ENCODE peak calls at places on chromosomes 13 and 19, in nine cellular contexts. H, T, E, Y, M, B, R, I and V are unnamed samples.

GRCh38 chr19:4409123-4409933 is 6.9 kb downstream of the CHAF1A start:
- DNase-seq in H (no peak), T (no peak), E (no peak), Y (peak), M (no peak), B (peak), R (no peak), I (no peak), V (no peak)

GRCh38 chr19:41325947-41326706 is 16.2 kb downstream of the CCDC97 start:
- DNase-seq in H (peak), T (peak), E (no peak), Y (no peak), M (no peak), B (no peak), R (peak), I (no peak), V (no peak)

GRCh38 chr19:37953125-37953524 is 46.1 kb downstream of the SIPA1L3 start:
- DNase-seq in H (peak), T (no peak), E (no peak), Y (no peak), M (no peak), B (no peak), R (no peak), I (no peak), V (no peak)

GRCh38 chr13:109483369-109483768 is 303.0 kb downstream of the IRS2 start:
- DNase-seq in H (no peak), T (no peak), E (no peak), Y (no peak), M (no peak), B (no peak), R (no peak), I (no peak), V (no peak)

GRCh38 chr13:93304134-93304533 is 77.5 kb downstream of the GPC6 start:
- DNase-seq in H (no peak), T (no peak), E (no peak), Y (no peak), M (no peak), B (no peak), R (no peak), I (no peak), V (no peak)

GRCh38 chr19:39692166-39692565 is 12.1 kb upstream of the LGALS14 start:
- DNase-seq in H (no peak), T (no peak), E (no peak), Y (no peak), M (no peak), B (no peak), R (no peak), I (no peak), V (no peak)

GRCh38 chr13:31697290-31697689 is 42.0 kb upstream of the RXFP2 start:
- DNase-seq in H (peak), T (no peak), E (no peak), Y (no peak), M (no peak), B (no peak), R (peak), I (no peak), V (no peak)

GRCh38 chr19:46847528-46847927 is 3.1 kb downstream of the AP2S1 start:
- DNase-seq in H (no peak), T (peak), E (no peak), Y (no peak), M (no peak), B (no peak), R (no peak), I (no peak), V (no peak)

GRCh38 chr13:29204651-29205050 is 384.5 kb downstream of the MTUS2 start:
- DNase-seq in H (no peak), T (no peak), E (no peak), Y (no peak), M (no peak), B (no peak), R (no peak), I (no peak), V (no peak)

GRCh38 chr19:19873381-19873780 is 7.7 kb downstream of the ZNF253 start:
- DNase-seq in H (peak), T (no peak), E (no peak), Y (no peak), M (no peak), B (no peak), R (peak), I (no peak), V (no peak)

GRCh38 chr19:6238256-6238642 is 41.5 kb downstream of the MLLT1 start:
- DNase-seq in H (peak), T (no peak), E (no peak), Y (no peak), M (no peak), B (no peak), R (peak), I (no peak), V (no peak)

GRCh38 chr13:53238241-53238640 is 209.6 kb downstream of the OLFM4 start:
- DNase-seq in H (no peak), T (no peak), E (no peak), Y (peak), M (no peak), B (peak), R (no peak), I (no peak), V (peak)

GRCh38 chr13:73338389-73338788 is 279.6 kb downstream of the KLF5 start:
- DNase-seq in H (no peak), T (no peak), E (no peak), Y (no peak), M (no peak), B (no peak), R (peak), I (no peak), V (no peak)

GRCh38 chr19:42132851-42133528 is 744 bp upstream of the POU2F2 start:
- DNase-seq in H (no peak), T (peak), E (peak), Y (peak), M (peak), B (peak), R (peak), I (no peak), V (peak)

GRCh38 chr19:33554821-33555220 is 33.2 kb upstream of the PEPD start:
- DNase-seq in H (no peak), T (no peak), E (no peak), Y (no peak), M (no peak), B (no peak), R (no peak), I (no peak), V (no peak)

GRCh38 chr19:52297601-52298358 is 811 bp downstream of the ZNF480 start:
- DNase-seq in H (no peak), T (no peak), E (no peak), Y (no peak), M (no peak), B (no peak), R (no peak), I (no peak), V (peak)

GRCh38 chr19:2413629-2414028 is 13.8 kb downstream of the TIMM13 start:
- DNase-seq in H (no peak), T (no peak), E (no peak), Y (no peak), M (no peak), B (no peak), R (no peak), I (no peak), V (no peak)

GRCh38 chr19:31255174-31255862 is 93.9 kb downstream of the TSHZ3 start:
- DNase-seq in H (no peak), T (no peak), E (no peak), Y (no peak), M (peak), B (no peak), R (no peak), I (no peak), V (no peak)

GRCh38 chr19:49831592-49831991 is 13.5 kb downstream of the MED25 start:
- DNase-seq in H (no peak), T (no peak), E (no peak), Y (no peak), M (no peak), B (no peak), R (no peak), I (no peak), V (no peak)

GRCh38 chr13:98977568-98978270 is at the start of gene DOCK9:
- DNase-seq in H (peak), T (peak), E (peak), Y (peak), M (peak), B (peak), R (peak), I (no peak), V (no peak)

GRCh38 chr13:45928843-45929242 is 77.3 kb upstream of the SIAH3 start:
- DNase-seq in H (peak), T (no peak), E (no peak), Y (no peak), M (no peak), B (no peak), R (peak), I (no peak), V (peak)

GRCh38 chr19:13001502-13002388 is 6.5 kb downstream of the NFIX start:
- DNase-seq in H (peak), T (peak), E (no peak), Y (no peak), M (peak), B (no peak), R (no peak), I (no peak), V (no peak)

GRCh38 chr19:10543420-10544241 is at the start of gene ATG4D:
- DNase-seq in H (no peak), T (peak), E (peak), Y (peak), M (peak), B (peak), R (peak), I (no peak), V (peak)

GRCh38 chr19:2353895-2354592 is 6.0 kb upstream of the TMPRSS9 start:
- DNase-seq in H (no peak), T (no peak), E (no peak), Y (no peak), M (no peak), B (no peak), R (no peak), I (no peak), V (no peak)

GRCh38 chr13:97338571-97338970 is 95.4 kb upstream of the RAP2A start:
- DNase-seq in H (no peak), T (no peak), E (no peak), Y (no peak), M (no peak), B (no peak), R (no peak), I (no peak), V (no peak)

GRCh38 chr13:21739771-21740170 is 68.9 kb downstream of the FGF9 start:
- DNase-seq in H (no peak), T (no peak), E (no peak), Y (no peak), M (no peak), B (no peak), R (no peak), I (no peak), V (no peak)

GRCh38 chr19:7397687-7398086 is 49.0 kb downstream of the ARHGEF18 start:
- DNase-seq in H (peak), T (no peak), E (no peak), Y (no peak), M (no peak), B (no peak), R (peak), I (no peak), V (no peak)

GRCh38 chr19:57769345-57770131 is at the start of gene ZNF586:
- DNase-seq in H (peak), T (peak), E (peak), Y (peak), M (peak), B (peak), R (peak), I (peak), V (peak)

GRCh38 chr13:38530492-38530891 is 156.4 kb upstream of the FREM2 start:
- DNase-seq in H (peak), T (no peak), E (no peak), Y (no peak), M (no peak), B (no peak), R (peak), I (no peak), V (peak)

GRCh38 chr13:91017031-91017668 is 330.3 kb upstream of the MIR17HG start:
- DNase-seq in H (peak), T (no peak), E (peak), Y (peak), M (peak), B (peak), R (peak), I (no peak), V (peak)
- TF ChIP-seq CTCF in H (peak), T (peak), E (peak), Y (peak), M (no peak), B (peak), R (peak), I (peak), V (peak)

DNA sequence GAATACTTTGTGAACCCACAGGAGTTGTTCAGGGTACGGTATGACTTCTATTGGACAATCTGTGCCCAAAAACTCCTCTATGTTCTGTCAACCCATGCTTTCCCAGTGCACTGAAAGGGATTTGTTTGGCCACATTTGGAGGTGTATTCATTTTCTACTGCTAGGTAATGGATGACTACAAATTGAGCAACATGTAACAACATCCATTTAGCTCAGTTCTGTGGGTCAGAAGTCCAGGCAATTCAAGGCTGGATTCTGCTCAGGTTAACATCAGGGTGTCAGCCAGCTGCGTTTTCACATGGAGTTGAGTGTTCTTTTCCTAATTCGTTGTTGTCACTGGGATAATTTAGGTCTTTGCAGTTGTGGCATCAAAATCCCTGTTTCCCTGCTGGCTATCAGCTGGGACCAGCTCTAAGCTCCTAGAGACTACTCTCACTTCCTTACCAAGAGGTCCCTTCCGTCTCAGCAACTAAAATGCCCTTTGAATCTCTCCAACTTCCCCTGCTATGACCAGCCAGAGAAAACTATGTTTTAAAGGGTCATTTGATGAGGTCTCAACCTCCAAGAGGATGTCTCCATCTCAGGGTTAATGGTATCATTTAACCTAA is 25.4 kb downstream of the MIR17HG start:
- DNase-seq in H (no peak), T (no peak), E (no peak), Y (no peak), M (no peak), B (no peak), R (no peak), I (no peak), V (no peak)
- TF ChIP-seq CTCF in H (no peak), T (no peak), E (no peak), Y (no peak), M (no peak), B (no peak), R (no peak), I (no peak), V (no peak)

GRCh38 chr19:15758379-15758778 is 20.6 kb downstream of the OR10H3 start:
- DNase-seq in H (no peak), T (no peak), E (no peak), Y (no peak), M (no peak), B (no peak), R (no peak), I (no peak), V (no peak)

GRCh38 chr19:15759962-15760565 is 22.3 kb downstream of the OR10H3 start:
- DNase-seq in H (no peak), T (no peak), E (no peak), Y (peak), M (no peak), B (no peak), R (no peak), I (no peak), V (no peak)
- TF ChIP-seq CTCF in H (no peak), T (no peak), E (no peak), Y (no peak), M (no peak), B (no peak), R (no peak), I (peak), V (peak)

DNA sequence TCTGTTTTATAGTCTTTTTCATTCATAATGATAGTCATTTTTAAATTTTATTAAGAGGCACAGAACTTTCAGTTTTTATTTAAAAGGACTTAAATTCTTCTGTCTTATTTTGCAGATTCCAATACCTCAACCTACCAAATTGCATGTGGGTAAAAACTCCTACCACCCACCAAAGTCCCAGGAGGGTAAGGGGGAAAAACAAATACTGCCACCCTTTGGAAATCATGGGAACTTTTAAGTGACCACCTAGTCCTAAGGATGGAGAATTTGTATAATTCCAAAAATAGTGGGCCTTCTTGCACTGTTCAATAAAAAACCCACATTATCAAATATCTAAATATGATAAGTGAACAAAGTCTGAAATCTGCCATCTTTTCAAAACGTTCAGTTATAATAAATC is 9.7 kb downstream of the SUPT20H start:
- DNase-seq in H (no peak), T (no peak), E (no peak), Y (no peak), M (no peak), B (no peak), R (no peak), I (no peak), V (no peak)
- TF ChIP-seq CTCF in H (no peak), T (no peak), E (peak), Y (peak), M (no peak), B (peak), R (peak), I (no peak), V (peak)

DNA sequence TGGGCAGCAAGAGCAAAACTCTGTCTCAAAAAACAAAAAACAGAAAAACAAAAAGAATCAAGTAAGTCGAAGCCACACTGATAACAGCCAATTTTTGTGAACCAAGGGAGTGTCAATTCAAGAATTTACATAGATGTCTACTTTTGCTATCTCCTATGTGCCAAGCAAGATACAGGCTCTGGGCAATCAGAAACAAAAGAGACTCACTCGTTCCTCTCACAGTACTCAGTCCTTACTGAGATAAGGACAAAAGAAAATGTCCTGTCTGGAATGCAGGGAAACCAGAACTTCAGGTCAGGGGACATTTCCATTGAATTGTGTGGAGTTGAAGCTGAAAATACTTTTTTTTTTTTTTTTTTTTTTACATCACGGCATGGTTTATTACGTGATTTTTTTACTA is 53.0 kb downstream of the NLRP12 start:
- DNase-seq in H (no peak), T (no peak), E (peak), Y (no peak), M (no peak), B (peak), R (no peak), I (no peak), V (no peak)
- TF ChIP-seq CTCF in H (no peak), T (no peak), E (no peak), Y (no peak), M (no peak), B (no peak), R (no peak), I (no peak), V (no peak)

GRCh38 chr19:29120471-29120870 is 92.5 kb downstream of the UQCRFS1 start:
- DNase-seq in H (no peak), T (no peak), E (no peak), Y (no peak), M (no peak), B (no peak), R (no peak), I (no peak), V (no peak)

GRCh38 chr19:29118384-29118783 is 94.6 kb downstream of the UQCRFS1 start:
- DNase-seq in H (no peak), T (no peak), E (no peak), Y (no peak), M (no peak), B (no peak), R (no peak), I (no peak), V (no peak)

GRCh38 chr19:29119582-29119981 is 93.4 kb downstream of the UQCRFS1 start:
- DNase-seq in H (no peak), T (no peak), E (peak), Y (peak), M (no peak), B (peak), R (no peak), I (no peak), V (no peak)

GRCh38 chr19:29122185-29122584 is 90.8 kb downstream of the UQCRFS1 start:
- DNase-seq in H (no peak), T (no peak), E (no peak), Y (no peak), M (no peak), B (no peak), R (no peak), I (no peak), V (no peak)

GRCh38 chr19:29121684-29122083 is 91.3 kb downstream of the UQCRFS1 start:
- DNase-seq in H (no peak), T (no peak), E (no peak), Y (peak), M (no peak), B (peak), R (no peak), I (no peak), V (no peak)
- TF ChIP-seq CTCF in H (no peak), T (no peak), E (peak), Y (peak), M (no peak), B (peak), R (peak), I (peak), V (no peak)

GRCh38 chr19:588093-588742 is 1.5 kb upstream of the HCN2 start:
- DNase-seq in H (no peak), T (peak), E (peak), Y (peak), M (peak), B (peak), R (peak), I (no peak), V (peak)
- TF ChIP-seq CTCF in H (no peak), T (peak), E (peak), Y (peak), M (no peak), B (peak), R (peak), I (peak), V (peak)

DNA sequence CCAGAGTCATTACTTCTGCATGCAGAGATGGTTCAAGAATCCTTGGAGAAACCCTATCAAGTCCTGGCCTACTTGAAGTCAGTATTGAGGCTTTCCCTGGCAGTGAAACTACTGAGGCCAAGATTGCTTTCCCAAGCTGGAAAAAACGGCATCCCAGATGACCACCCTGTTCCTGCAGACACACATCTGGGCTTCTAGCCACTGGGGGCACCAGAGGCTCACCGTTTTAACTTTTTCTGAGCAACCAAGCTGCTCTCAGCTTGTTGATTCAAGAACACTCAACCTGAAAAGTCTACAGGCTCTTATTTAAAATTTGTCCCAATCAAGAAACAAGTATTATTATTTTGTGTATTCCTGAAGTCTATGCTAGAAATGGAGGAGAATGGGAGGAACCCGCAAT is 66.6 kb downstream of the SPRYD7 start:
- DNase-seq in H (no peak), T (no peak), E (no peak), Y (peak), M (no peak), B (peak), R (peak), I (no peak), V (peak)
- TF ChIP-seq CTCF in H (peak), T (no peak), E (peak), Y (peak), M (no peak), B (peak), R (peak), I (peak), V (peak)

DNA sequence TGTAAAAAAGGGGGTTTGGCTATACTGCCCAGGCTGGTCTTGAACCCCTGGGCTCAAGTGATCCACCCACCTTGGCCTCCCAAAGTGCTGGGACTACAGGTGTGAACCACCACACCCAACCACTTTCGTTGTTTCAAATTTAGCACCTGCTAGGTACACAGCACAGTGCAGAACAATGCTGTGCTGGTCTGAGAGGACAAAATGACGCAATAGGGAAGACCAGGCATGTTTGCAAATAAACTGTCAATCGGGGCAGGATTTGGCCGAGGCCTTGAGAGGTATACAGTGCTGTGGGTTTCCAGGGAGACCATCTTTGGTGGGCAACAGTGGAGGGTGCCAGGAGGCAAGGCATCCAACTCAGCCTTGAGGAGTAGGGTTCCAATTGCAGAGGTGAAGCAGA is 37.0 kb downstream of the ATP12A start:
- DNase-seq in H (no peak), T (no peak), E (no peak), Y (no peak), M (no peak), B (no peak), R (no peak), I (no peak), V (no peak)
- TF ChIP-seq CTCF in H (no peak), T (no peak), E (no peak), Y (no peak), M (no peak), B (no peak), R (no peak), I (no peak), V (no peak)

GRCh38 chr19:55468054-55468393 is 3.5 kb upstream of the C19orf85 start:
- DNase-seq in H (no peak), T (no peak), E (no peak), Y (no peak), M (no peak), B (no peak), R (no peak), I (no peak), V (no peak)
- TF ChIP-seq CTCF in H (peak), T (peak), E (peak), Y (no peak), M (no peak), B (no peak), R (no peak), I (no peak), V (peak)